ENCODE peak calls at places on chromosomes 4 and X, in seven cellular contexts. E is neural crest cell, A is ascending aorta, D is A549, S is GM10248, W is fibroblast of lung, N is lung. J is an unnamed sample.
A peak's percentile ranks its signal among the peaks of the same experiment; 100 is the strongest.

GRCh38 chr4:124803641-124804040 is 91.1 kb upstream of the ANKRD50 start:
- DNase-seq in E (no peak), A (no peak), D (peak; percentile 0), S (no peak), W (peak; percentile 48), N (no peak), J (no peak)

GRCh38 chrX:42151808-42152207 is 228.5 kb upstream of the CASK start:
- DNase-seq in E (no peak), A (no peak), D (no peak), S (no peak), W (no peak), N (no peak), J (no peak)

GRCh38 chrX:10617964-10618342 is 2.4 kb downstream of the MID1 start:
- DNase-seq in E (no peak), A (no peak), D (peak; percentile 55), S (no peak), W (peak; percentile 66), N (peak; percentile 56), J (no peak)

GRCh38 chr4:9703391-9703790 is 78.0 kb upstream of the DRD5 start:
- DNase-seq in E (peak; percentile 69), A (no peak), D (peak; percentile 64), S (peak; percentile 58), W (no peak), N (peak; percentile 61), J (peak; percentile 40)

GRCh38 chr4:31539279-31540074 is 819.3 kb downstream of the PCDH7 start:
- DNase-seq in E (no peak), A (no peak), D (no peak), S (no peak), W (peak; percentile 1), N (no peak), J (no peak)

GRCh38 chrX:106670631-106671030 is 55.9 kb upstream of the RNF128 start:
- DNase-seq in E (no peak), A (no peak), D (no peak), S (no peak), W (peak; percentile 10), N (no peak), J (no peak)

GRCh38 chr4:8305851-8306361 is 36.4 kb downstream of the HTRA3 start:
- DNase-seq in E (no peak), A (no peak), D (no peak), S (no peak), W (no peak), N (no peak), J (no peak)

GRCh38 chr4:72094054-72094780 is 62.4 kb downstream of the NPFFR2 start:
- DNase-seq in E (no peak), A (no peak), D (no peak), S (no peak), W (no peak), N (peak; percentile 76), J (no peak)

GRCh38 chrX:101764538-101764937 is 104.9 kb upstream of the ARMCX2 start:
- DNase-seq in E (no peak), A (no peak), D (no peak), S (no peak), W (peak; percentile 10), N (no peak), J (no peak)

GRCh38 chr4:87073570-87074470 is 139.0 kb downstream of the AFF1 start:
- DNase-seq in E (no peak), A (no peak), D (no peak), S (peak; percentile 54), W (no peak), N (no peak), J (no peak)

GRCh38 chr4:62709618-62710252 is 1509.6 kb downstream of the ADGRL3 start:
- DNase-seq in E (peak; percentile 2), A (no peak), D (peak; percentile 6), S (peak; percentile 8), W (peak; percentile 6), N (no peak), J (no peak)

GRCh38 chrX:49256268-49256995 is 8.1 kb downstream of the FOXP3 start:
- DNase-seq in E (no peak), A (no peak), D (no peak), S (no peak), W (no peak), N (no peak), J (no peak)

GRCh38 chrX:12970691-12971202 is 4.2 kb upstream of the TMSB4X start:
- DNase-seq in E (no peak), A (no peak), D (no peak), S (no peak), W (peak; percentile 68), N (no peak), J (no peak)

GRCh38 chr4:20486433-20486832 is 213.8 kb upstream of the PACRGL start:
- DNase-seq in E (no peak), A (no peak), D (no peak), S (no peak), W (no peak), N (no peak), J (no peak)

GRCh38 chr4:20493761-20494353 is 206.4 kb upstream of the PACRGL start:
- DNase-seq in E (no peak), A (no peak), D (no peak), S (no peak), W (peak; percentile 55), N (no peak), J (no peak)

GRCh38 chr4:20487852-20488251 is 212.4 kb upstream of the PACRGL start:
- DNase-seq in E (no peak), A (no peak), D (no peak), S (no peak), W (peak; percentile 8), N (no peak), J (no peak)

GRCh38 chr4:20487446-20487845 is 212.8 kb upstream of the PACRGL start:
- DNase-seq in E (no peak), A (no peak), D (no peak), S (no peak), W (peak; percentile 29), N (no peak), J (no peak)

DNA sequence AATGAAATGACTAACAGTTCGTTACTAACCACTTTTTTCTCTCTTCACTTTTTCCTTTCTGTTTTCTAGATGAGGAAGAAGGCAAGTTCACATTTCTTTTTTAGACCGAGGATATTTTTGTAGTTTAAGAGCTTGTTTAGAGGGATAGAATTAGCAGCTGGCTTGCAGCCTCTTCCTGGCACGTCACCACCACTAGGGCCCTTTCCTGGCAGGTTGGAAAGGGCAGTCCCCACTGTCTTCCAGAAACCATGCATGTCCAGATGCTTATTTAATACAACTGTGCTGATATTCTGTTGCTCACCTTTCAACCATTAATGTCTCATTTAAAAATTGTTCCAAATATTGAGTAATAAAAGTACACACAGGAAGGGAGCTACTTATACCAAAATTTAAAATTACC is 209.5 kb upstream of the PACRGL start:
- DNase-seq in E (no peak), A (no peak), D (no peak), S (no peak), W (no peak), N (no peak), J (no peak)
- TF ChIP-seq CTCF in E (no peak), A (no peak), D (no peak), S (no peak), W (no peak), N (no peak), J (no peak)

GRCh38 chr4:98625920-98626319 is 32.5 kb downstream of the TSPAN5 start:
- DNase-seq in E (no peak), A (no peak), D (no peak), S (no peak), W (no peak), N (no peak), J (no peak)

GRCh38 chr4:98625399-98625798 is 33.0 kb downstream of the TSPAN5 start:
- DNase-seq in E (no peak), A (no peak), D (no peak), S (no peak), W (no peak), N (no peak), J (no peak)

GRCh38 chr4:98627477-98627876 is 30.9 kb downstream of the TSPAN5 start:
- DNase-seq in E (no peak), A (no peak), D (no peak), S (no peak), W (peak; percentile 44), N (no peak), J (no peak)

GRCh38 chr4:98627883-98628282 is 30.5 kb downstream of the TSPAN5 start:
- DNase-seq in E (no peak), A (no peak), D (no peak), S (no peak), W (peak; percentile 91), N (no peak), J (no peak)

GRCh38 chr4:98626350-98626749 is 32.1 kb downstream of the TSPAN5 start:
- DNase-seq in E (no peak), A (no peak), D (peak; percentile 37), S (no peak), W (peak; percentile 97), N (no peak), J (no peak)
- TF ChIP-seq CTCF in E (no peak), A (no peak), D (no peak), S (no peak), W (no peak), N (no peak), J (no peak)

GRCh38 chr4:94076498-94076897 is 131.2 kb upstream of the SMARCAD1 start:
- DNase-seq in E (no peak), A (no peak), D (peak; percentile 0), S (peak; percentile 13), W (no peak), N (no peak), J (no peak)
- TF ChIP-seq CTCF in E (no peak), A (no peak), D (no peak), S (no peak), W (no peak), N (no peak), J (no peak)

DNA sequence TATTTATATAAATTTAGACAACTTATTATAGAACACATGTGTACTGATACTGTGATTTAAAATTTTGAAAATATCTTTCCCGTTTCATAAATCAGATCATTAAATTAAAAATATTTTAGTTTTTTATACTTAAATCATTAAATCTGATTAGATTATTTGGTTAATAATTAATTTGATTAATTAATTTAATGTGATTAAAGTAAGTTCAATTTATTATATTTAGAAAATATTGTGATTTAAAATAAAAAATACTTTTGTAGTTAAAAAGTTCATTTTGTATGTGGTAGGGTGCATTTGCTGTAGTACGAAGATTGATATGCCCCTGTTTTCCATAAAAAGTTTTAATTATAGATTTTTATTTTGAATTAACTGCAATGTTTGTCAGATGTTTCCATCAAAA is 1323.4 kb downstream of the RAPGEF2 start:
- DNase-seq in E (no peak), A (no peak), D (no peak), S (no peak), W (no peak), N (no peak), J (no peak)
- TF ChIP-seq CTCF in E (no peak), A (no peak), D (no peak), S (no peak), W (no peak), N (no peak), J (no peak)

GRCh38 chr4:180909279-180909678 is 1333.9 kb upstream of the TENM3 start:
- DNase-seq in E (no peak), A (no peak), D (peak; percentile 7), S (no peak), W (no peak), N (no peak), J (no peak)
- TF ChIP-seq CTCF in E (peak; percentile 36), A (no peak), D (no peak), S (no peak), W (peak; percentile 51), N (no peak), J (no peak)

J was measured in omental fat pad.